ENCODE peak calls at places on chromosomes 3 and 15, in six cellular contexts. O, H, T, J, G and X are unnamed samples.

GRCh38 chr15:68765602-68766368 is 54.9 kb downstream of the ANP32A start:
- DNase-seq in G (no peak), H (no peak), J (no peak), T (no peak), O (no peak), X (no peak)

GRCh38 chr15:40080847-40081246 is 27.8 kb downstream of the BMF start:
- DNase-seq in J (no peak), H (no peak), G (no peak), T (no peak), O (no peak), X (no peak)

GRCh38 chr3:165339753-165340152 is 143.6 kb upstream of the SLITRK3 start:
- DNase-seq in G (no peak), T (no peak), O (no peak), H (no peak), J (no peak), X (no peak)

GRCh38 chr3:94175677-94176076 is 112.8 kb downstream of the NSUN3 start:
- DNase-seq in G (no peak), H (no peak), T (no peak), O (no peak), J (no peak), X (no peak)

GRCh38 chr3:64266065-64266874 is 41.0 kb upstream of the PRICKLE2 start:
- DNase-seq in G (no peak), O (no peak), J (peak), T (no peak), H (no peak), X (no peak)

GRCh38 chr15:60376677-60377095 is 21.1 kb downstream of the ANXA2 start:
- DNase-seq in G (no peak), O (no peak), T (no peak), J (peak), H (no peak), X (no peak)

GRCh38 chr3:46127503-46127902 is 80.6 kb downstream of the CCR1 start:
- DNase-seq in H (peak), J (peak), O (no peak), G (no peak), T (no peak), X (no peak)

GRCh38 chr15:41945221-41945620 is 27.1 kb downstream of the EHD4 start:
- DNase-seq in H (no peak), J (peak), G (no peak), T (no peak), O (no peak), X (no peak)

GRCh38 chr3:118501152-118501551 is 533.5 kb downstream of the IGSF11 start:
- DNase-seq in J (peak), H (peak), T (no peak), O (peak), G (no peak), X (no peak)

GRCh38 chr3:196280689-196281463 is 6.7 kb downstream of the PCYT1A start:
- DNase-seq in T (peak), H (no peak), O (no peak), J (no peak), G (no peak), X (no peak)

GRCh38 chr15:95235033-95235432 is 1003.7 kb downstream of the MCTP2 start:
- DNase-seq in H (no peak), J (no peak), O (no peak), G (no peak), T (no peak), X (no peak)